ENCODE peak calls at places on chromosomes 12 and 14, in ten cellular contexts. S is Peyer's patch, X is ovary, J is cardiac muscle cell, E is mammary epithelial cell, M is endothelial cell of umbilical vein, N is kidney, Z is MM.1S, H is PC-3, G is upper lobe of left lung. F is an unnamed sample.

GRCh38 chr12:51191516-51192283 is 18.8 kb upstream of the TFCP2 start:
- DNase-seq in G (no peak), M (no peak), E (no peak), H (no peak), J (no peak), Z (no peak), S (no peak), N (no peak), X (no peak), F (no peak)

GRCh38 chr14:20606190-20606901 is 15.2 kb upstream of the RNASE12 start:
- DNase-seq in S (peak; percentile 85), Z (no peak), J (peak; percentile 71), M (peak; percentile 55), G (no peak), E (peak; percentile 47), N (no peak), H (peak; percentile 72), X (no peak), F (no peak)

GRCh38 chr12:50597200-50598195 is 92.7 kb downstream of the DIP2B start:
- DNase-seq in M (peak; percentile 80), Z (peak; percentile 28), S (peak; percentile 55), X (no peak), N (no peak), G (no peak), E (peak; percentile 83), J (peak; percentile 81), H (peak; percentile 83), F (no peak)

GRCh38 chr12:66072135-66072534 is 58.4 kb downstream of the LLPH start:
- DNase-seq in X (no peak), E (no peak), Z (no peak), H (no peak), J (no peak), G (no peak), M (no peak), S (no peak), N (no peak), F (no peak)

GRCh38 chr12:3332190-3332589 is 158.8 kb upstream of the PRMT8 start:
- DNase-seq in X (no peak), Z (no peak), N (no peak), H (peak; percentile 18), E (peak; percentile 31), J (peak; percentile 14), G (no peak), S (no peak), M (no peak), F (no peak)

GRCh38 chr14:69326611-69327010 is 66.7 kb downstream of the GALNT16 start:
- DNase-seq in X (no peak), N (no peak), S (peak; percentile 31), G (no peak), J (no peak), E (no peak), M (no peak), H (no peak), Z (peak; percentile 79), F (peak; percentile 29)

GRCh38 chr12:82838827-82839226 is 152.1 kb downstream of the TMTC2 start:
- DNase-seq in H (no peak), E (no peak), N (no peak), M (no peak), S (no peak), Z (no peak), G (no peak), J (no peak), X (no peak), F (no peak)

GRCh38 chr12:109714141-109714912 is 702 bp downstream of the FAM222A start:
- DNase-seq in M (peak; percentile 66), H (peak; percentile 60), N (peak; percentile 93), Z (peak; percentile 46), J (peak; percentile 64), E (peak; percentile 46), S (peak; percentile 86), X (peak; percentile 83), G (peak; percentile 92), F (peak; percentile 93)

GRCh38 chr14:101200008-101200649 is 296.6 kb upstream of the RTL1 start:
- DNase-seq in M (no peak), H (no peak), E (no peak), X (no peak), Z (no peak), J (no peak), G (no peak), N (peak; percentile 35), S (peak; percentile 23), F (peak; percentile 47)

GRCh38 chr14:105268736-105269354 is 20.5 kb downstream of the BTBD6 start:
- DNase-seq in M (no peak), Z (no peak), E (no peak), N (no peak), S (no peak), X (no peak), H (no peak), J (no peak), G (peak; percentile 54), F (no peak)

GRCh38 chr12:57149309-57149900 is 2.0 kb upstream of the LRP1-AS start:
- DNase-seq in N (peak; percentile 89), H (no peak), G (no peak), E (no peak), Z (no peak), J (peak; percentile 97), X (peak; percentile 87), M (no peak), S (peak; percentile 78), F (no peak)

GRCh38 chr12:230925-231671 is 17.1 kb upstream of the SLC6A12 start:
- DNase-seq in H (no peak), M (no peak), X (no peak), N (no peak), Z (no peak), S (no peak), J (no peak), G (no peak), E (no peak), F (no peak)

GRCh38 chr14:98022541-98023520 is 1225.6 kb downstream of the VRK1 start:
- DNase-seq in X (no peak), N (no peak), M (no peak), G (no peak), J (no peak), Z (no peak), S (no peak), H (no peak), E (no peak), F (no peak)

GRCh38 chr12:76495556-76495955 is 64.0 kb downstream of the OSBPL8 start:
- DNase-seq in S (no peak), E (peak; percentile 41), G (no peak), M (no peak), N (no peak), J (no peak), H (no peak), Z (no peak), X (no peak), F (no peak)

GRCh38 chr12:65878540-65878939 is 54.3 kb downstream of the HMGA2 start:
- DNase-seq in N (no peak), E (no peak), G (no peak), M (peak; percentile 44), S (no peak), H (peak; percentile 59), X (no peak), Z (no peak), J (no peak), F (no peak)

GRCh38 chr12:98211914-98212695 is 303.3 kb upstream of the TMPO start:
- DNase-seq in S (no peak), E (no peak), M (peak; percentile 35), Z (no peak), G (no peak), X (no peak), N (no peak), J (peak; percentile 52), H (no peak), F (no peak)

GRCh38 chr14:73722581-73722980 is 8.4 kb upstream of the PNMA1 start:
- DNase-seq in J (no peak), N (no peak), S (no peak), Z (no peak), H (peak; percentile 0), E (no peak), M (no peak), G (no peak), X (peak; percentile 20), F (no peak)

GRCh38 chr12:96617178-96617577 is 127.8 kb downstream of the CFAP54 start:
- DNase-seq in G (no peak), S (no peak), X (no peak), M (no peak), J (no peak), Z (no peak), E (no peak), H (peak; percentile 25), N (no peak), F (no peak)
- TF ChIP-seq CTCF in G (no peak), S (no peak), X (no peak), M (peak; percentile 8), J (no peak), Z (peak; percentile 23), E (no peak), H (peak; percentile 47), N (no peak), F (no peak)

GRCh38 chr12:55642275-55643068 is 5.8 kb downstream of the OR10P1 start:
- DNase-seq in X (no peak), E (no peak), G (no peak), M (no peak), J (no peak), S (peak; percentile 67), H (no peak), N (no peak), Z (peak; percentile 29), F (peak; percentile 87)
- H3K4me3 ChIP-seq in X (no peak overlapping the region), E (no peak overlapping the region), G (no peak overlapping the region), M (no peak overlapping the region), J (no peak overlapping the region), S (no peak overlapping the region), H (no peak overlapping the region), N (no peak overlapping the region), Z (no peak overlapping the region), F (no peak overlapping the region)

GRCh38 chr14:53147208-53147607 is 5.9 kb downstream of the DDHD1 start:
- DNase-seq in E (no peak), Z (no peak), X (no peak), J (no peak), M (no peak), G (no peak), H (no peak), S (no peak), N (no peak), F (no peak)
- H3K4me1 ChIP-seq in E (peaks cover 10% of the 10 kb centered on the region), Z (peaks cover 33% of the 10 kb centered on the region), X (peaks cover 2% of the 10 kb centered on the region), J (peaks cover 17% of the 10 kb centered on the region), M (peaks cover 8% of the 10 kb centered on the region), G (peaks cover 28% of the 10 kb centered on the region), H (peaks cover 17% of the 10 kb centered on the region), S (peaks cover 8% of the 10 kb centered on the region), N (no peaks in the 10 kb centered on the region), F (peaks cover 51% of the 10 kb centered on the region)

GRCh38 chr14:31303654-31304053 is 96.1 kb upstream of the HECTD1 start:
- DNase-seq in N (no peak), S (no peak), H (no peak), E (no peak), J (no peak), X (no peak), Z (no peak), M (no peak), G (no peak), F (no peak)

GRCh38 chr14:31297701-31298344 is 90.2 kb upstream of the HECTD1 start:
- DNase-seq in X (no peak), H (peak; percentile 38), S (no peak), J (peak; percentile 7), Z (peak; percentile 6), E (peak; percentile 34), N (no peak), M (no peak), G (no peak), F (no peak)

GRCh38 chr14:31297112-31297511 is 89.5 kb upstream of the HECTD1 start:
- DNase-seq in X (no peak), E (no peak), H (no peak), M (no peak), J (no peak), N (no peak), G (no peak), Z (no peak), S (no peak), F (no peak)

GRCh38 chr14:31300883-31301282 is 93.3 kb upstream of the HECTD1 start:
- DNase-seq in N (no peak), H (no peak), S (no peak), Z (no peak), X (no peak), G (no peak), M (no peak), J (no peak), E (no peak), F (no peak)

GRCh38 chr14:31300296-31300695 is 92.7 kb upstream of the HECTD1 start:
- DNase-seq in S (no peak), H (peak; percentile 36), X (no peak), M (no peak), N (no peak), J (no peak), E (no peak), Z (no peak), G (no peak), F (no peak)
- TF ChIP-seq CTCF in S (no peak), H (peak; percentile 41), X (no peak), M (no peak), N (no peak), J (peak; percentile 14), E (no peak), Z (no peak), G (no peak), F (no peak)